ENCODE peak calls at places on chromosomes 2 and 18, in six cellular contexts. Y is heart left ventricle, K is uterus, X is transverse colon, M is prostate gland, W is IMR-90. S is an unnamed sample.
A peak's percentile ranks its signal among the peaks of the same experiment; 100 is the strongest.

GRCh38 chr2:158079672-158080071 is 22.0 kb upstream of the UPP2 start:
- DNase-seq in Y (no peak), K (no peak), X (no peak), M (no peak), W (peak; percentile 16), S (no peak)

GRCh38 chr18:46050268-46050667 is 21.8 kb downstream of the PSTPIP2 start:
- DNase-seq in Y (no peak), K (no peak), X (no peak), M (no peak), W (no peak), S (no peak)

GRCh38 chr2:129717560-129718128 is 261.8 kb upstream of the RAB6C start:
- DNase-seq in Y (no peak), K (no peak), X (peak; percentile 17), M (no peak), W (no peak), S (no peak)

GRCh38 chr18:48612511-48612910 is 73.7 kb downstream of the CTIF start:
- DNase-seq in Y (no peak), K (no peak), X (no peak), M (no peak), W (no peak), S (no peak)

GRCh38 chr18:69636529-69637301 is 236.0 kb downstream of the DOK6 start:
- DNase-seq in Y (no peak), K (no peak), X (no peak), M (no peak), W (no peak), S (no peak)

GRCh38 chr2:231359948-231360347 is 35.6 kb upstream of the B3GNT7 start:
- DNase-seq in Y (no peak), K (no peak), X (peak; percentile 6), M (no peak), W (no peak), S (peak; percentile 33)

GRCh38 chr2:96510931-96511595 is 5.9 kb upstream of the NEURL3 start:
- DNase-seq in Y (no peak), K (no peak), X (no peak), M (no peak), W (no peak), S (no peak)

GRCh38 chr2:88060907-88061275 is 5.3 kb upstream of the KRCC1 start:
- DNase-seq in Y (no peak), K (no peak), X (no peak), M (no peak), W (no peak), S (no peak)

GRCh38 chr2:34188464-34188863 is 589.4 kb upstream of the FAM98A start:
- DNase-seq in Y (no peak), K (no peak), X (no peak), M (no peak), W (no peak), S (no peak)

GRCh38 chr2:11746376-11746806 is at the start of gene LPIN1:
- DNase-seq in Y (peak; percentile 91), K (peak; percentile 91), X (peak; percentile 93), M (peak; percentile 86), W (peak; percentile 82), S (peak; percentile 95)

GRCh38 chr2:191899442-191899841 is 52.6 kb upstream of the CAVIN2 start:
- DNase-seq in Y (no peak), K (no peak), X (no peak), M (no peak), W (peak; percentile 91), S (no peak)

GRCh38 chr2:186486651-186487647 is 889 bp downstream of the ZC3H15 start:
- DNase-seq in Y (no peak), K (no peak), X (no peak), M (no peak), W (peak; percentile 17), S (no peak)

GRCh38 chr18:6920099-6920955 is 190.8 kb downstream of the ARHGAP28 start:
- DNase-seq in Y (no peak), K (peak; percentile 39), X (peak; percentile 73), M (peak; percentile 73), W (peak; percentile 68), S (no peak)

GRCh38 chr2:70779911-70780580 is 10.4 kb downstream of the FIGLA start:
- DNase-seq in Y (no peak), K (no peak), X (no peak), M (no peak), W (no peak), S (no peak)

GRCh38 chr2:68185541-68186164 is 28.0 kb downstream of the PNO1 start:
- DNase-seq in Y (no peak), K (no peak), X (peak; percentile 46), M (no peak), W (peak; percentile 34), S (no peak)

GRCh38 chr2:109374548-109375130 is 239.1 kb downstream of the SEPTIN10 start:
- DNase-seq in Y (no peak), K (no peak), X (no peak), M (no peak), W (no peak), S (peak; percentile 59)

GRCh38 chr2:109376796-109377495 is 236.8 kb downstream of the SEPTIN10 start:
- DNase-seq in Y (no peak), K (peak; percentile 5), X (no peak), M (no peak), W (peak; percentile 54), S (peak; percentile 42)

GRCh38 chr2:109376115-109376514 is 237.7 kb downstream of the SEPTIN10 start:
- DNase-seq in Y (peak; percentile 55), K (no peak), X (peak; percentile 52), M (no peak), W (peak; percentile 67), S (peak; percentile 34)

GRCh38 chr2:109375131-109375561 is 238.6 kb downstream of the SEPTIN10 start:
- DNase-seq in Y (no peak), K (peak; percentile 11), X (no peak), M (no peak), W (no peak), S (peak; percentile 52)

DNA sequence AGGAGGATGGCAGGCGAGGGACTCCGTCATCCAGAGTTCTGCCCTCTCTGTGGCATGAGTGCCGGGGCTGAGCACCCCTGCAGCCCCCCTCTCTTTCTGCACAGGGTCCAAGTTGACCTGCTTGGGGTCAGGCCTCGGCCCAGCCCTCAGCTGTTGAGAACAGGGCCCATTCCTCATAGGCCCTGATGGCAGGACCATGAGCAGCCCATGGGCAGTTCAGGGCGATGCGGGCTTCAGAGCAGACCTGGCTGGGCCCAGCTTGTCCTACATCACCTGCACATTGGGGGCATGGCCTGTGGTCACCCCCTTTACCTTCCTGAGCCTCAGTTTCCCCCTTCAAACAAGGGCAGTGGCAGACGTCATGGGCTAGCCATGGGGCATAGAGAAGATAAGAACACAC is 238.1 kb downstream of the SEPTIN10 start:
- DNase-seq in Y (no peak), K (peak; percentile 6), X (no peak), M (no peak), W (no peak), S (peak; percentile 56)
- H3K4me3 ChIP-seq in Y (no peak overlapping the region), K (no peak overlapping the region), X (no peak overlapping the region), M (no peak overlapping the region), W (no peak overlapping the region), S (no peak overlapping the region)

GRCh38 chr2:66794571-66794970 is 359.6 kb downstream of the MEIS1 start:
- DNase-seq in Y (no peak), K (no peak), X (no peak), M (no peak), W (no peak), S (no peak)

GRCh38 chr2:66794115-66794514 is 359.2 kb downstream of the MEIS1 start:
- DNase-seq in Y (no peak), K (no peak), X (no peak), M (no peak), W (no peak), S (peak; percentile 65)

GRCh38 chr2:66789741-66790140 is 354.8 kb downstream of the MEIS1 start:
- DNase-seq in Y (no peak), K (no peak), X (no peak), M (no peak), W (peak; percentile 40), S (peak; percentile 68)

GRCh38 chr2:66790651-66791181 is 355.8 kb downstream of the MEIS1 start:
- DNase-seq in Y (no peak), K (peak; percentile 63), X (no peak), M (no peak), W (peak; percentile 74), S (peak; percentile 76)
- H3K4me1 ChIP-seq in Y (no peaks in the 10 kb centered on the region), K (peaks cover 25% of the 10 kb centered on the region), X (no peaks in the 10 kb centered on the region), M (no peaks in the 10 kb centered on the region), W (peaks cover 9% of the 10 kb centered on the region), S (no peaks in the 10 kb centered on the region)

GRCh38 chr2:127701651-127702394 is 526 bp downstream of the SFT2D3 start:
- DNase-seq in Y (peak; percentile 86), K (peak; percentile 63), X (peak; percentile 85), M (peak; percentile 46), W (peak; percentile 66), S (peak; percentile 87)
- TF ChIP-seq POLR2A in Y (no peak), K (no peak), X (peak; percentile 66), M (peak; percentile 28), W (no peak), S (no peak)

DNA sequence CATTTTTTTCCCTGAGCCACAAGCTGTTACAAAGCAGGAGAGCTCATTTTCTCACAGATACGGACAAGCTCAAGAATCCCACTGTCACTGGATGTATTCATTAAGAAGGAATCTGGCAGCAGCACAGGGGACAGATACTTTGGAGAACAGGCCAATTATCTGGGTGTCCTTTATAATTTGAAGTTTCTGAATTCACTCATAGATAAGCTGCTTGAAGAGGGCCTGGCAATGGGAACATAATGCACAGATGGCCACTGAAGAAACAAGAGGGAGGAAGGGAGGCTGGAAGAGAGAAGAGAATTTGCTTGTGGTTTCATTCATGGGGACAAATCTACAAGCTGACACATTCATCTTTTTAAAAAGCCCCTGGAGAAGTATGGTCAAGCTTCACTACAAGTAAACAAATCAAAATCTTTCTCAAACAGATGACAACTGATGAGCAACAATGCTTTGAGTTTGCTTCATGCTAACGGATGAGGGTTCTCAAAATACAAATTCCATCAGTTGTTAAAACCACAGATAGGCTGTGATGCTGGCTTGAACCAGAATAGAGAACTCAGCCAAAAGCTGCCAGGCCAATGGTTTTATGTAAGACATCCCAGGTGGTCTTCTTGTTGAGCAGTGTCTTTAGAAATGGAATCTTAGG is 11.9 kb downstream of the BCL2 start:
- DNase-seq in Y (peak; percentile 28), K (no peak), X (no peak), M (no peak), W (no peak), S (no peak)
- H3K4me3 ChIP-seq in Y (no peak overlapping the region), K (no peak overlapping the region), X (no peak overlapping the region), M (no peak overlapping the region), W (no peak overlapping the region), S (no peak overlapping the region)

S was measured in sigmoid colon.